ENCODE peak calls at places on chromosomes 16 and 17, in ten cellular contexts. Q is HEK293T; B is effector memory CD4-positive, alpha-beta T cell; R is A172; G is lower lobe of right lung; U is NCI-H82; P is Daoy; W is cardiac fibroblast; K is T-cell; V is fibroblast of pulmonary artery. I is an unnamed sample.

GRCh38 chr16:66223176-66223780 is 143.2 kb upstream of the CDH5 start:
- DNase-seq in Q (no peak), W (peak), V (peak), U (no peak), G (no peak), K (no peak), B (no peak), P (peak), R (no peak), I (no peak)

GRCh38 chr17:59093702-59094231 is 12.9 kb downstream of the TRIM37 start:
- DNase-seq in W (peak), G (peak), Q (peak), P (peak), B (no peak), R (peak), U (peak), V (peak), K (no peak), I (no peak)

GRCh38 chr16:84323626-84324025 is 28.9 kb downstream of the WFDC1 start:
- DNase-seq in W (peak), Q (no peak), G (no peak), P (no peak), V (peak), B (no peak), K (no peak), U (no peak), R (no peak), I (peak)

GRCh38 chr17:63436523-63437110 is 9.5 kb downstream of the CYB561 start:
- DNase-seq in B (no peak), W (no peak), U (peak), Q (no peak), V (peak), R (no peak), K (no peak), P (peak), G (no peak), I (peak)

GRCh38 chr16:5056347-5056746 is 9.4 kb downstream of the C16orf89 start:
- DNase-seq in V (no peak), P (peak), U (peak), G (no peak), K (peak), Q (peak), B (no peak), W (peak), R (no peak), I (peak)

GRCh38 chr16:46737621-46738214 is 10.4 kb downstream of the MYLK3 start:
- DNase-seq in R (no peak), Q (no peak), G (no peak), W (no peak), V (no peak), K (no peak), B (no peak), P (no peak), U (no peak), I (no peak)

GRCh38 chr17:50953831-50954601 is 87.9 kb upstream of the TOB1 start:
- DNase-seq in B (no peak), G (peak), W (peak), P (no peak), R (peak), K (no peak), Q (peak), V (peak), U (peak), I (peak)

GRCh38 chr17:38674013-38674748 is 576 bp downstream of the EPOP start:
- DNase-seq in U (peak), R (no peak), W (no peak), K (no peak), B (no peak), P (peak), V (no peak), G (peak), Q (no peak), I (no peak)

GRCh38 chr17:33750943-33751701 is 458.0 kb upstream of the ASIC2 start:
- DNase-seq in G (peak), R (peak), W (peak), V (peak), U (peak), Q (peak), B (peak), P (peak), K (peak), I (no peak)

GRCh38 chr17:6701719-6702118 is 11.4 kb downstream of the SLC13A5 start:
- DNase-seq in V (peak), Q (peak), G (no peak), R (peak), K (no peak), B (no peak), P (peak), U (peak), W (peak), I (no peak)

GRCh38 chr16:89602952-89603590 is 10.4 kb upstream of the DPEP1 start:
- DNase-seq in R (no peak), B (no peak), Q (no peak), U (no peak), G (no peak), K (no peak), V (no peak), P (no peak), W (no peak), I (no peak)

I was measured in chondrocyte.